ENCODE peak calls at places on chromosomes 12 and 14, in four cellular contexts. O, Y, R and K are unnamed samples.

GRCh38 chr12:23245186-23245585 is 620.2 kb downstream of the ETNK1 start:
- DNase-seq in O (no peak), Y (no peak), R (no peak), K (no peak)

GRCh38 chr12:64549108-64549507 is 61.2 kb upstream of the RASSF3 start:
- DNase-seq in O (no peak), Y (no peak), R (no peak), K (no peak)

GRCh38 chr12:26787125-26787495 is 45.9 kb downstream of the ITPR2 start:
- DNase-seq in O (peak), Y (no peak), R (no peak), K (peak)

GRCh38 chr12:28550757-28551381 is 360.6 kb downstream of the CCDC91 start:
- DNase-seq in O (peak), Y (no peak), R (peak), K (peak)

GRCh38 chr14:101102875-101103274 is 199.4 kb upstream of the RTL1 start:
- DNase-seq in O (no peak), Y (no peak), R (no peak), K (no peak)

GRCh38 chr12:27025116-27025515 is 2.8 kb downstream of the MED21 start:
- DNase-seq in O (peak), Y (no peak), R (no peak), K (no peak)

GRCh38 chr12:10497602-10498001 is 8.1 kb upstream of the EIF2S3B start:
- DNase-seq in O (no peak), Y (peak), R (no peak), K (no peak)

GRCh38 chr12:60257063-60257462 is 661.2 kb downstream of the SLC16A7 start:
- DNase-seq in O (peak), Y (no peak), R (peak), K (peak)

GRCh38 chr14:35789651-35790050 is 19.4 kb downstream of the RALGAPA1 start:
- DNase-seq in O (peak), Y (no peak), R (no peak), K (peak)

GRCh38 chr14:69093551-69094421 is 59.1 kb downstream of the DCAF5 start:
- DNase-seq in O (peak), Y (no peak), R (no peak), K (peak)

GRCh38 chr12:3881208-3881980 is 8.2 kb upstream of the PARP11 start:
- DNase-seq in O (no peak), Y (no peak), R (no peak), K (no peak)

GRCh38 chr12:55698965-55699364 is 8.7 kb downstream of the ITGA7 start:
- DNase-seq in O (no peak), Y (no peak), R (no peak), K (no peak)

GRCh38 chr14:91381801-91382670 is 35.6 kb downstream of the CCDC88C start:
- DNase-seq in O (no peak), Y (no peak), R (no peak), K (no peak)

GRCh38 chr14:55430024-55430690 is 10.3 kb downstream of the TBPL2 start:
- DNase-seq in O (peak), Y (peak), R (peak), K (peak)

GRCh38 chr12:6358886-6359285 is 16.5 kb downstream of the SCNN1A start:
- DNase-seq in O (no peak), Y (no peak), R (no peak), K (no peak)

DNA sequence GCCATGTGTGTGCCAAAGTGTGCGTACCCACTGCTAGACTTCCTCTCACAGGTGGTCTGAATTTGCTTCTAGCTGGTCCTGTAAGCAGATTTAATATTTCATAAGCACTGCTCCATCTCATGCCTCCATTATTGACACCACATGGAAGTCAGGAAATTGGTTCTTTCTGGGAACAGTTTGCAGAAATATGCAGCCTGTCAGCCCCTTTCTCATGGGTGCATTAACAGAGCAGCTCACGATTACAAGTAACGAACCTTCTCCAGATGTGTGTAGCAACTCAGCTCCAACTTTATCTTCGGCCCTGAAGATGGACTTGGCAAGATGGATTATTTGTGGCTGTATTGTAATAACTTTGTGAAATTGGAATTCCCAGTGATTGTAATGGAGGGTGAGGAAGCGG is 214.5 kb upstream of the DDHD1 start:
- DNase-seq in O (peak), Y (no peak), R (no peak), K (peak)
- H3K4me3 ChIP-seq in O (no peak), Y (no peak), R (no peak), K (peak)

DNA sequence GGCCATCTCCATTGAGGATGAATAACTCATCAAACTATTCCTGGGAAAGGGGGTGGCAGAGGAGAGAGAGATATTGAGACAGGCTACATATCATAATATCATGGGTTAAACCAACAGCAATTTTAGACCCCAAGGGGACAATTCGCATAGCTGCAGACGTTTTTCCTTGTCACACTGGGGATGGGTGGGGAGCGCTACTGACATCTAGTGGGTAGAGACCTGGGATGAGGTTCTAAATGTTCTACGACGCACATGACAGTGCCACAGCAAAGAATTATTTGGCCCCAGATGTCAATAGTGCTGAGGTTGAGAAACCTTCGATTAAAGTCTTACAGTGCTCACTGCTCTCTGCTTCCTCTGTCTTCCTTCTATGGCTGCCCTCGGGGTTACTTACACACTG is 425.6 kb downstream of the NRXN3 start:
- DNase-seq in O (no peak), Y (no peak), R (no peak), K (no peak)
- TF ChIP-seq CTCF in O (peak), Y (no peak), R (peak), K (peak)

GRCh38 chr14:58640959-58641358 is 3.2 kb downstream of the DACT1 start:
- DNase-seq in O (no peak), Y (no peak), R (no peak), K (no peak)

GRCh38 chr14:58641509-58641908 is 3.7 kb downstream of the DACT1 start:
- DNase-seq in O (no peak), Y (no peak), R (no peak), K (no peak)

GRCh38 chr14:58637391-58638230 is at the start of gene DACT1:
- DNase-seq in O (peak), Y (peak), R (no peak), K (peak)

GRCh38 chr14:58638231-58639205 is 756 bp downstream of the DACT1 start:
- DNase-seq in O (peak), Y (peak), R (no peak), K (peak)

GRCh38 chr14:58639842-58640484 is 2.2 kb downstream of the DACT1 start:
- DNase-seq in O (peak), Y (peak), R (peak), K (peak)
- H3K4me3 ChIP-seq in O (peak), Y (no peak), R (no peak), K (peak)

GRCh38 chr12:13227191-13227590 is 30.7 kb downstream of the EMP1 start:
- DNase-seq in O (no peak), Y (no peak), R (no peak), K (no peak)

GRCh38 chr12:13228579-13228978 is 32.1 kb downstream of the EMP1 start:
- DNase-seq in O (no peak), Y (no peak), R (no peak), K (no peak)

GRCh38 chr12:13230500-13230899 is 34.0 kb downstream of the EMP1 start:
- DNase-seq in O (no peak), Y (no peak), R (no peak), K (peak)

GRCh38 chr12:13234045-13234641 is 37.6 kb downstream of the EMP1 start:
- DNase-seq in O (peak), Y (peak), R (peak), K (peak)

DNA sequence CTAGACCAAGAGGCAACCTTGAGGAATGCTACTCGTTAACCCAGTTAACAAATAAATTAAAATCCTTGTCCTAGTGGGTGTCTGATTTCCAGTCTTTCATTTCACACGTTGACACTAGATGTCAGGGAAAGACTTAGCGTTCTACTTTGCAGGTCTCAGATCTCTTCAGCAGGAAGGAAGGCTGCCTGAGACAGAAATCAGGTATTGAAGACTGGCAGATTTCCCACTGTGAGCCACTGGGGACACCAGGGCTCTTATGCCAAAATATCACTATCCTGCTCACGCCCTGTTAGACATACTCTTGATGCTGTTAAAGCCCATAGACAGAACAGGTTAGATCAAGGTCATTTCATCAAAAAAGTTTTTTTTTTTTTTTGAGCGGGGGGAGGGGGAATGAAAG is 33.0 kb downstream of the EMP1 start:
- DNase-seq in O (no peak), Y (no peak), R (no peak), K (no peak)
- TF ChIP-seq CTCF in O (no peak), Y (no peak), R (no peak), K (no peak)

GRCh38 chr12:109462868-109463692 is 14.0 kb downstream of the KCTD10 start:
- DNase-seq in O (peak), Y (peak), R (peak), K (peak)
- H3K4me3 ChIP-seq in O (peak), Y (no peak), R (peak), K (peak)